ENCODE peak calls at places on chromosomes 1 and 21, in eight cellular contexts. D, Q, H, J, I, B, E and Z are unnamed samples.

GRCh38 chr1:153805042-153805745 is 30.0 kb downstream of the SLC27A3 start:
- DNase-seq in J (peak; percentile 16), E (no peak), D (no peak), Q (peak; percentile 59), I (peak; percentile 76), H (peak; percentile 6), B (peak; percentile 74), Z (no peak)

GRCh38 chr1:175564723-175565122 is 178.7 kb downstream of the TNR start:
- DNase-seq in B (no peak), H (no peak), J (no peak), E (no peak), D (no peak), I (no peak), Q (no peak), Z (peak; percentile 49)

GRCh38 chr1:17112496-17113236 is 6.6 kb downstream of the PADI2 start:
- DNase-seq in B (no peak), D (no peak), H (no peak), E (no peak), I (no peak), J (no peak), Q (no peak), Z (peak; percentile 41)

GRCh38 chr1:53878492-53879105 is 11.0 kb downstream of the YIPF1 start:
- DNase-seq in I (no peak), E (no peak), D (peak; percentile 52), H (peak; percentile 16), Q (no peak), J (no peak), B (no peak), Z (peak; percentile 63)

GRCh38 chr1:7012461-7012924 is 227.2 kb downstream of the CAMTA1 start:
- DNase-seq in Q (no peak), D (no peak), H (no peak), E (no peak), B (no peak), J (no peak), I (no peak), Z (no peak)

GRCh38 chr1:30906631-30907389 is 1.7 kb downstream of the SDC3 start:
- DNase-seq in H (no peak), D (no peak), Q (no peak), B (no peak), E (no peak), J (no peak), I (no peak), Z (no peak)

GRCh38 chr21:30030416-30030815 is 90.6 kb upstream of the GRIK1 start:
- DNase-seq in J (no peak), B (no peak), Q (no peak), D (no peak), E (no peak), I (no peak), H (no peak), Z (no peak)

GRCh38 chr1:151613275-151613867 is 1.5 kb downstream of the SNX27 start:
- DNase-seq in H (no peak), J (no peak), I (no peak), B (peak; percentile 3), Q (no peak), E (no peak), D (no peak), Z (no peak)

GRCh38 chr1:82225407-82226197 is 424.9 kb downstream of the ADGRL2 start:
- DNase-seq in J (no peak), I (no peak), B (no peak), D (peak; percentile 9), E (no peak), H (no peak), Q (no peak), Z (peak; percentile 33)

GRCh38 chr1:62515055-62515454 is 78.2 kb downstream of the USP1 start:
- DNase-seq in E (no peak), B (no peak), D (no peak), H (peak; percentile 72), Q (no peak), J (no peak), I (no peak), Z (no peak)

GRCh38 chr1:20119351-20119750 is at the start of gene PLA2G2D:
- DNase-seq in B (no peak), E (no peak), I (no peak), Q (no peak), H (no peak), D (no peak), J (no peak), Z (no peak)

GRCh38 chr1:36751525-36751924 is 268.8 kb upstream of the CSF3R start:
- DNase-seq in E (no peak), Q (no peak), J (no peak), D (no peak), I (no peak), B (no peak), H (no peak), Z (no peak)

GRCh38 chr1:226960944-226961765 is 21.1 kb downstream of the COQ8A start:
- DNase-seq in J (no peak), I (no peak), D (no peak), Q (no peak), H (no peak), E (no peak), B (no peak), Z (no peak)

GRCh38 chr1:18899363-18900049 is 2.8 kb downstream of the ALDH4A1 start:
- DNase-seq in J (no peak), D (peak; percentile 30), B (no peak), E (no peak), Q (no peak), I (no peak), H (no peak), Z (no peak)

GRCh38 chr1:197799271-197799670 is 24.0 kb upstream of the DENND1B start:
- DNase-seq in E (no peak), H (no peak), Q (no peak), J (no peak), D (no peak), B (no peak), I (no peak), Z (no peak)

GRCh38 chr1:224534731-224535130 is 81.4 kb upstream of the CNIH3 start:
- DNase-seq in H (no peak), E (no peak), J (no peak), I (no peak), D (no peak), B (no peak), Q (no peak), Z (peak; percentile 20)

GRCh38 chr1:87131809-87132663 is 196.6 kb upstream of the LMO4 start:
- DNase-seq in E (peak; percentile 78), J (peak; percentile 40), D (peak; percentile 46), I (peak; percentile 79), B (peak; percentile 82), Q (peak; percentile 85), H (no peak), Z (peak; percentile 43)

GRCh38 chr1:186858923-186859322 is 30.2 kb downstream of the PLA2G4A start:
- DNase-seq in Q (peak; percentile 23), E (no peak), H (no peak), D (no peak), I (no peak), J (no peak), B (no peak), Z (no peak)

GRCh38 chr1:174769961-174770549 is 229.7 kb upstream of the CACYBP start:
- DNase-seq in B (no peak), E (peak; percentile 19), D (peak; percentile 45), Q (no peak), I (peak; percentile 17), H (no peak), J (no peak), Z (peak; percentile 61)

GRCh38 chr21:41387824-41388223 is 26.0 kb downstream of the MX2 start:
- DNase-seq in J (no peak), E (no peak), B (no peak), Q (no peak), I (no peak), H (no peak), D (no peak), Z (no peak)

GRCh38 chr1:227748496-227749182 is 13.4 kb downstream of the SNAP47 start:
- DNase-seq in B (no peak), Q (peak; percentile 30), J (no peak), D (no peak), H (no peak), I (peak; percentile 72), E (no peak), Z (no peak)

GRCh38 chr1:1170215-1170890 is 3.3 kb upstream of the TTLL10 start:
- DNase-seq in D (no peak), J (no peak), B (no peak), H (no peak), I (no peak), E (no peak), Q (no peak), Z (no peak)

GRCh38 chr1:192439373-192440025 is 122.7 kb downstream of the RGS21 start:
- DNase-seq in I (no peak), E (no peak), J (no peak), D (no peak), H (no peak), B (no peak), Q (no peak), Z (no peak)

GRCh38 chr1:3009021-3009420 is 12.2 kb upstream of the ACTRT2 start:
- DNase-seq in B (no peak), Q (no peak), H (no peak), E (no peak), J (no peak), D (no peak), I (no peak), Z (no peak)

GRCh38 chr1:33758698-33759097 is 105.2 kb upstream of the HMGB4 start:
- DNase-seq in B (no peak), Q (no peak), H (no peak), I (peak; percentile 20), E (no peak), D (no peak), J (no peak), Z (no peak)

GRCh38 chr1:170145691-170146676 is at the start of gene NTMT2:
- DNase-seq in J (no peak), H (no peak), E (no peak), B (no peak), I (no peak), D (peak; percentile 86), Q (peak; percentile 64), Z (no peak)

GRCh38 chr1:228376651-228377631 is 29.7 kb downstream of the TRIM11 start:
- DNase-seq in I (no peak), E (no peak), J (no peak), D (no peak), B (no peak), H (no peak), Q (no peak), Z (no peak)

GRCh38 chr1:58903450-58904298 is 119.8 kb upstream of the JUN start:
- DNase-seq in B (peak; percentile 83), E (peak; percentile 64), J (peak; percentile 47), H (peak; percentile 51), I (peak; percentile 93), Q (peak; percentile 95), D (peak; percentile 64), Z (peak; percentile 60)

GRCh38 chr21:25323356-25323949 is 283.8 kb downstream of the MRPL39 start:
- DNase-seq in B (no peak), J (no peak), Q (no peak), I (no peak), D (no peak), H (no peak), E (no peak), Z (no peak)

GRCh38 chr1:118949317-118949716 is 38.8 kb downstream of the TBX15 start:
- DNase-seq in D (no peak), H (no peak), J (no peak), E (no peak), I (no peak), B (no peak), Q (no peak), Z (no peak)